ENCODE peak calls at places on chromosomes 6 and 20, in five cellular contexts. L is fibroblast of mammary gland, G is endothelial cell, E is adrenal gland, Y is lower lobe of right lung. X is an unnamed sample.

GRCh38 chr6:105799051-105799450 is 287.1 kb upstream of the PRDM1 start:
- DNase-seq in L (peak), G (no peak), E (no peak), Y (no peak), X (no peak)

GRCh38 chr6:16409531-16410441 is 171.4 kb downstream of the GMPR start:
- DNase-seq in L (peak), G (peak), E (peak), Y (peak), X (peak)

GRCh38 chr6:5331860-5332442 is 70.6 kb downstream of the FARS2 start:
- DNase-seq in L (no peak), G (no peak), E (no peak), Y (no peak), X (no peak)

GRCh38 chr20:1336699-1337387 is 7.9 kb upstream of the SDCBP2 start:
- DNase-seq in L (no peak), G (no peak), E (peak), Y (peak), X (no peak)

GRCh38 chr6:150068173-150068785 is 642 bp downstream of the ULBP3 start:
- DNase-seq in L (no peak), G (no peak), E (no peak), Y (no peak), X (no peak)

GRCh38 chr20:62119591-62120364 is 2.5 kb upstream of the LSM14B start:
- DNase-seq in L (no peak), G (no peak), E (peak), Y (peak), X (no peak)

GRCh38 chr6:24861934-24862333 is 63.2 kb upstream of the ARMH2 start:
- DNase-seq in L (no peak), G (no peak), E (no peak), Y (no peak), X (no peak)

GRCh38 chr6:82419859-82420258 is 56.2 kb downstream of the TPBG start:
- DNase-seq in L (peak), G (no peak), E (no peak), Y (no peak), X (no peak)

GRCh38 chr6:99603421-99604160 is 3.0 kb upstream of the PRDM13 start:
- DNase-seq in L (peak), G (peak), E (no peak), Y (peak), X (no peak)

DNA sequence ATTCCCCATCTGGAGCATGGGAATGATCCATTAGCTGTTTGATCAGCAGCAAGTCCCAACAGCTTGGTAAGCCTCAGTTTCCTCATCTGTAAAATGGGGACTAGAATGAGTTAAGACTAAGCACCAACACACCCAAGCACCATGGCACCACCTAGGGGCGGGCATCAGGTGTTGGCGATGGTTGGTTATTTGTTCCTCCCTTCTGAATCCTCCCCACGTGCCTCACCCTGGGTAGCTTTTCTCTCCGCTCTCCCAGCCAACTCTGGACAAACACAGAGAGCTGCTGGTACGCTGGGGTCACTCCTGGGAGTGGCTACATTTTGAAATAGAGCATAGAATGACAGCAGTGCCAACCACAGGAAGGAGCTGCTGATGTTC is 13.3 kb upstream of the ITPR3 start:
- DNase-seq in L (no peak), G (no peak), E (no peak), Y (no peak), X (no peak)
- TF ChIP-seq CTCF in L (peak), G (no peak), E (no peak), Y (peak), X (no peak)

DNA sequence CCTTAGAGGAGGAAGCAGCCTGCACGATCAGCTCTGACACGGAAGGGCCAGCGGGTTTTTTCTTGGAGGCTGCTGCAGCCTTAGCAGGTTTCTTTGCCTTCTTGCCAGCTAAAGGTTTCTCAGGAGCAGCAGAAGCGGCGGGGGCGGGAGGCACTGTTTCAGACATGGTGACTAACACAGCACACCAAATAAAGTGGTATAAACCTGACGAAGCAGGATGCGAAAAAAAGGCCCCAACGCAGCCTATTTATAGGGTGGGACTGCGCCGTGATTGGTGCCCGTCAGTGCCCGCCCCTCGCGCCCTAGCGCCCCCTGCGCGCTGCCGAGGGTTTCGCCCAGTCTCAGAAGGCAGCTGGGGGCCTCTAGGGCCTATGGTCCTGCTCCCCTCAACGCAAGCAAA is 55.0 kb downstream of the TRIM38 start:
- DNase-seq in L (peak), G (peak), E (peak), Y (peak), X (no peak)
- TF ChIP-seq CTCF in L (peak), G (no peak), E (no peak), Y (peak), X (no peak)

GRCh38 chr20:31440012-31440659 is at the start of gene DEFB123:
- DNase-seq in L (no peak), G (no peak), E (no peak), Y (no peak), X (no peak)
- TF ChIP-seq CTCF in L (peak), G (no peak), E (no peak), Y (no peak), X (peak)

DNA sequence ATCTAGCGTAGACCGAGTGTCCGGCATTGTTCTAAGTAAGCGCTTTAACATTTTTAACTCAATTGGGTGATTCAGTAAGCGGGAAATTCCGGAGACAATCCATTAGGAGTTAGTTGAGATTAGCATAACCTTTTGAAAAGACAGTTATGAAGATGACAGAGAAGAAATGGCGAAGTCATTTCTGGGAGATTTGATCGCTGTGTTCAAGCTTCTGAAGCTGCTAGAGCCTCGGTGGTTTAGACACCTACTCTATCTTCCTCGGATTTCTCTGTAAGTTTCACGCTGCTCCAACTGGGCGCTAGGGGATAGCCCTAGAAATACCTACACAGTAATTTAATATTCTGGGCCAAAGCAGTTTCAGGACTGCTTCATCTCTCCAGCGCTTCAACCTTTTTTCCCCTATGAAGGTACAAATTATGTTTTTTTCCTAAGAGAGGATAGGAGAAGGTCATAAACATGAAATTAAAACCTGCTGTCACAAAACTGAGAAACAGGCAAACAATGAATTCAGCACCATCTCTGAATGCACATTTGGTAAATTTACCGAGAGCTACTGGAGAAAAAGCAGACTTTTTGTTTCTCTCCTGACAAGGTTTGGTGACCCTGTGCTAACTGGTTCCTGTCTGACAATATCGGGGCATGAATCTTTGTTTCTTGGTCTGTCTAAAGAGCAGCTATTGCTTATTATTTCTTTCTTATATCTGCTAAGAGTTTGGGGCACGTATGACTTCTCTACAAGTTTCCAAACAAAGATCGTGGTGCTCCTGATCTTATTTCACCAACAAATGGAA is 22.4 kb downstream of the ZNF311 start:
- DNase-seq in L (peak), G (peak), E (no peak), Y (no peak), X (no peak)
- TF ChIP-seq CTCF in L (peak), G (no peak), E (no peak), Y (no peak), X (no peak)